ENCODE peak calls at places on chromosomes 11 and 22, in nine cellular contexts. One of them, this sample, is unnamed.

GRCh38 chr22:37601540-37602442 is 6.8 kb upstream of the GGA1 start:
- DNase-seq in activated T-helper 2 cell treated with anti-CD3 and anti-CD28 coated beads, Interferon-gamma antibody, Interleukin-2, Interleukin-4, amounts not matched to agents 10 μg/mL and 5 μg/mL and 100 μg/mL, durations not matched to agents 14 hours and 24 hours and 36 hours: no peak
- DNase-seq in iPS-NIHi11: peak; percentile 86
- DNase-seq in ELR: peak; percentile 65
- DNase-seq in activated CD4-positive, alpha-beta T cell treated with anti-CD3 and anti-CD28 coated beads for 48 hours: no peak
- DNase-seq in nucleus accumbens: no peak
- DNase-seq in upper lobe of right lung: no peak
- DNase-seq in occipital lobe: no peak
- DNase-seq in right cardiac atrium: no peak
- DNase-seq in this sample: no peak

GRCh38 chr22:41491379-41492100 is 22.6 kb downstream of the ACO2 start:
- DNase-seq in activated CD4-positive, alpha-beta T cell treated with anti-CD3 and anti-CD28 coated beads for 48 hours: no peak
- DNase-seq in nucleus accumbens: no peak
- DNase-seq in upper lobe of right lung: no peak
- DNase-seq in occipital lobe: no peak
- DNase-seq in right cardiac atrium: no peak
- DNase-seq in iPS-NIHi11: no peak
- DNase-seq in activated T-helper 2 cell treated with anti-CD3 and anti-CD28 coated beads, Interferon-gamma antibody, Interleukin-2, Interleukin-4, amounts not matched to agents 10 μg/mL and 5 μg/mL and 100 μg/mL, durations not matched to agents 14 hours and 24 hours and 36 hours: no peak
- DNase-seq in ELR: no peak
- DNase-seq in this sample: no peak

GRCh38 chr22:19407649-19408606 is 23.6 kb downstream of the HIRA start:
- DNase-seq in activated T-helper 2 cell treated with anti-CD3 and anti-CD28 coated beads, Interferon-gamma antibody, Interleukin-2, Interleukin-4, amounts not matched to agents 10 μg/mL and 5 μg/mL and 100 μg/mL, durations not matched to agents 14 hours and 24 hours and 36 hours: no peak
- DNase-seq in activated CD4-positive, alpha-beta T cell treated with anti-CD3 and anti-CD28 coated beads for 48 hours: no peak
- DNase-seq in right cardiac atrium: peak; percentile 60
- DNase-seq in iPS-NIHi11: no peak
- DNase-seq in upper lobe of right lung: no peak
- DNase-seq in nucleus accumbens: no peak
- DNase-seq in occipital lobe: no peak
- DNase-seq in ELR: no peak
- DNase-seq in this sample: no peak

GRCh38 chr11:124897681-124898680 is at the start of gene ROBO4:
- DNase-seq in right cardiac atrium: peak; percentile 88
- DNase-seq in iPS-NIHi11: no peak
- DNase-seq in upper lobe of right lung: no peak
- DNase-seq in occipital lobe: no peak
- DNase-seq in activated CD4-positive, alpha-beta T cell treated with anti-CD3 and anti-CD28 coated beads for 48 hours: no peak
- DNase-seq in nucleus accumbens: no peak
- DNase-seq in ELR: peak; percentile 96
- DNase-seq in activated T-helper 2 cell treated with anti-CD3 and anti-CD28 coated beads, Interferon-gamma antibody, Interleukin-2, Interleukin-4, amounts not matched to agents 10 μg/mL and 5 μg/mL and 100 μg/mL, durations not matched to agents 14 hours and 24 hours and 36 hours: no peak
- DNase-seq in this sample: peak; percentile 93

GRCh38 chr11:32584921-32585320 is 1.3 kb downstream of the EIF3M start:
- DNase-seq in activated CD4-positive, alpha-beta T cell treated with anti-CD3 and anti-CD28 coated beads for 48 hours: no peak
- DNase-seq in ELR: peak; percentile 20
- DNase-seq in nucleus accumbens: no peak
- DNase-seq in upper lobe of right lung: no peak
- DNase-seq in iPS-NIHi11: peak; percentile 15
- DNase-seq in occipital lobe: no peak
- DNase-seq in right cardiac atrium: no peak
- DNase-seq in activated T-helper 2 cell treated with anti-CD3 and anti-CD28 coated beads, Interferon-gamma antibody, Interleukin-2, Interleukin-4, amounts not matched to agents 10 μg/mL and 5 μg/mL and 100 μg/mL, durations not matched to agents 14 hours and 24 hours and 36 hours: no peak
- DNase-seq in this sample: no peak

GRCh38 chr22:50173221-50173982 is 2.9 kb downstream of the PANX2 start:
- DNase-seq in nucleus accumbens: no peak
- DNase-seq in upper lobe of right lung: no peak
- DNase-seq in iPS-NIHi11: no peak
- DNase-seq in right cardiac atrium: peak; percentile 50
- DNase-seq in activated T-helper 2 cell treated with anti-CD3 and anti-CD28 coated beads, Interferon-gamma antibody, Interleukin-2, Interleukin-4, amounts not matched to agents 10 μg/mL and 5 μg/mL and 100 μg/mL, durations not matched to agents 14 hours and 24 hours and 36 hours: no peak
- DNase-seq in activated CD4-positive, alpha-beta T cell treated with anti-CD3 and anti-CD28 coated beads for 48 hours: no peak
- DNase-seq in occipital lobe: no peak
- DNase-seq in ELR: no peak
- DNase-seq in this sample: no peak

GRCh38 chr11:1072116-1072820 is 2.4 kb upstream of the MUC2 start:
- DNase-seq in upper lobe of right lung: peak; percentile 56
- DNase-seq in ELR: peak; percentile 68
- DNase-seq in occipital lobe: peak; percentile 41
- DNase-seq in activated CD4-positive, alpha-beta T cell treated with anti-CD3 and anti-CD28 coated beads for 48 hours: no peak
- DNase-seq in activated T-helper 2 cell treated with anti-CD3 and anti-CD28 coated beads, Interferon-gamma antibody, Interleukin-2, Interleukin-4, amounts not matched to agents 10 μg/mL and 5 μg/mL and 100 μg/mL, durations not matched to agents 14 hours and 24 hours and 36 hours: no peak
- DNase-seq in right cardiac atrium: peak; percentile 52
- DNase-seq in iPS-NIHi11: no peak
- DNase-seq in nucleus accumbens: no peak
- DNase-seq in this sample: peak; percentile 94

GRCh38 chr22:30754971-30755759 is 60.5 kb downstream of the OSBP2 start:
- DNase-seq in upper lobe of right lung: no peak
- DNase-seq in activated CD4-positive, alpha-beta T cell treated with anti-CD3 and anti-CD28 coated beads for 48 hours: peak; percentile 72
- DNase-seq in activated T-helper 2 cell treated with anti-CD3 and anti-CD28 coated beads, Interferon-gamma antibody, Interleukin-2, Interleukin-4, amounts not matched to agents 10 μg/mL and 5 μg/mL and 100 μg/mL, durations not matched to agents 14 hours and 24 hours and 36 hours: peak; percentile 37
- DNase-seq in ELR: peak; percentile 86
- DNase-seq in iPS-NIHi11: peak; percentile 86
- DNase-seq in occipital lobe: peak; percentile 31
- DNase-seq in right cardiac atrium: peak; percentile 60
- DNase-seq in nucleus accumbens: no peak
- DNase-seq in this sample: peak; percentile 59

GRCh38 chr11:3359092-3359824 is 19.7 kb downstream of the ZNF195 start:
- DNase-seq in iPS-NIHi11: no peak
- DNase-seq in activated T-helper 2 cell treated with anti-CD3 and anti-CD28 coated beads, Interferon-gamma antibody, Interleukin-2, Interleukin-4, amounts not matched to agents 10 μg/mL and 5 μg/mL and 100 μg/mL, durations not matched to agents 14 hours and 24 hours and 36 hours: no peak
- DNase-seq in upper lobe of right lung: no peak
- DNase-seq in nucleus accumbens: no peak
- DNase-seq in right cardiac atrium: no peak
- DNase-seq in occipital lobe: no peak
- DNase-seq in ELR: no peak
- DNase-seq in activated CD4-positive, alpha-beta T cell treated with anti-CD3 and anti-CD28 coated beads for 48 hours: no peak
- DNase-seq in this sample: no peak

GRCh38 chr11:27700351-27701261 is at the start of gene BDNF:
- DNase-seq in upper lobe of right lung: peak; percentile 65
- DNase-seq in activated T-helper 2 cell treated with anti-CD3 and anti-CD28 coated beads, Interferon-gamma antibody, Interleukin-2, Interleukin-4, amounts not matched to agents 10 μg/mL and 5 μg/mL and 100 μg/mL, durations not matched to agents 14 hours and 24 hours and 36 hours: no peak
- DNase-seq in ELR: peak; percentile 77
- DNase-seq in activated CD4-positive, alpha-beta T cell treated with anti-CD3 and anti-CD28 coated beads for 48 hours: no peak
- DNase-seq in nucleus accumbens: no peak
- DNase-seq in iPS-NIHi11: peak; percentile 60
- DNase-seq in right cardiac atrium: no peak
- DNase-seq in occipital lobe: no peak
- DNase-seq in this sample: no peak

GRCh38 chr11:111939836-111940604 is 2.9 kb downstream of the DIXDC1 start:
- DNase-seq in activated CD4-positive, alpha-beta T cell treated with anti-CD3 and anti-CD28 coated beads for 48 hours: no peak
- DNase-seq in nucleus accumbens: no peak
- DNase-seq in upper lobe of right lung: no peak
- DNase-seq in iPS-NIHi11: no peak
- DNase-seq in occipital lobe: no peak
- DNase-seq in activated T-helper 2 cell treated with anti-CD3 and anti-CD28 coated beads, Interferon-gamma antibody, Interleukin-2, Interleukin-4, amounts not matched to agents 10 μg/mL and 5 μg/mL and 100 μg/mL, durations not matched to agents 14 hours and 24 hours and 36 hours: no peak
- DNase-seq in right cardiac atrium: no peak
- DNase-seq in ELR: peak; percentile 85
- DNase-seq in this sample: peak; percentile 68

GRCh38 chr22:37157516-37158289 is 8.0 kb upstream of the IL2RB start:
- DNase-seq in upper lobe of right lung: no peak
- DNase-seq in activated T-helper 2 cell treated with anti-CD3 and anti-CD28 coated beads, Interferon-gamma antibody, Interleukin-2, Interleukin-4, amounts not matched to agents 10 μg/mL and 5 μg/mL and 100 μg/mL, durations not matched to agents 14 hours and 24 hours and 36 hours: no peak
- DNase-seq in nucleus accumbens: no peak
- DNase-seq in ELR: peak; percentile 66
- DNase-seq in right cardiac atrium: peak; percentile 42
- DNase-seq in iPS-NIHi11: no peak
- DNase-seq in occipital lobe: no peak
- DNase-seq in activated CD4-positive, alpha-beta T cell treated with anti-CD3 and anti-CD28 coated beads for 48 hours: peak; percentile 62
- DNase-seq in this sample: peak; percentile 58

GRCh38 chr11:110991621-110992355 is 253.7 kb upstream of the POU2AF2 start:
- DNase-seq in activated CD4-positive, alpha-beta T cell treated with anti-CD3 and anti-CD28 coated beads for 48 hours: no peak
- DNase-seq in activated T-helper 2 cell treated with anti-CD3 and anti-CD28 coated beads, Interferon-gamma antibody, Interleukin-2, Interleukin-4, amounts not matched to agents 10 μg/mL and 5 μg/mL and 100 μg/mL, durations not matched to agents 14 hours and 24 hours and 36 hours: no peak
- DNase-seq in iPS-NIHi11: no peak
- DNase-seq in right cardiac atrium: peak; percentile 54
- DNase-seq in nucleus accumbens: no peak
- DNase-seq in ELR: no peak
- DNase-seq in upper lobe of right lung: no peak
- DNase-seq in occipital lobe: no peak
- DNase-seq in this sample: no peak

GRCh38 chr22:35324762-35325161 is 25.1 kb downstream of the TOM1 start:
- DNase-seq in activated T-helper 2 cell treated with anti-CD3 and anti-CD28 coated beads, Interferon-gamma antibody, Interleukin-2, Interleukin-4, amounts not matched to agents 10 μg/mL and 5 μg/mL and 100 μg/mL, durations not matched to agents 14 hours and 24 hours and 36 hours: no peak
- DNase-seq in nucleus accumbens: no peak
- DNase-seq in occipital lobe: no peak
- DNase-seq in activated CD4-positive, alpha-beta T cell treated with anti-CD3 and anti-CD28 coated beads for 48 hours: no peak
- DNase-seq in right cardiac atrium: peak; percentile 41
- DNase-seq in iPS-NIHi11: no peak
- DNase-seq in ELR: no peak
- DNase-seq in upper lobe of right lung: no peak
- DNase-seq in this sample: no peak

GRCh38 chr11:26227311-26227710 is 104.6 kb upstream of the ANO3 start:
- DNase-seq in ELR: peak; percentile 91
- DNase-seq in iPS-NIHi11: no peak
- DNase-seq in occipital lobe: no peak
- DNase-seq in right cardiac atrium: no peak
- DNase-seq in nucleus accumbens: no peak
- DNase-seq in activated T-helper 2 cell treated with anti-CD3 and anti-CD28 coated beads, Interferon-gamma antibody, Interleukin-2, Interleukin-4, amounts not matched to agents 10 μg/mL and 5 μg/mL and 100 μg/mL, durations not matched to agents 14 hours and 24 hours and 36 hours: no peak
- DNase-seq in activated CD4-positive, alpha-beta T cell treated with anti-CD3 and anti-CD28 coated beads for 48 hours: no peak
- DNase-seq in upper lobe of right lung: no peak
- DNase-seq in this sample: peak; percentile 5

GRCh38 chr11:70471254-70471653 is 72.9 kb downstream of the CTTN start:
- DNase-seq in activated T-helper 2 cell treated with anti-CD3 and anti-CD28 coated beads, Interferon-gamma antibody, Interleukin-2, Interleukin-4, amounts not matched to agents 10 μg/mL and 5 μg/mL and 100 μg/mL, durations not matched to agents 14 hours and 24 hours and 36 hours: no peak
- DNase-seq in nucleus accumbens: no peak
- DNase-seq in activated CD4-positive, alpha-beta T cell treated with anti-CD3 and anti-CD28 coated beads for 48 hours: peak; percentile 37
- DNase-seq in occipital lobe: no peak
- DNase-seq in iPS-NIHi11: peak; percentile 92
- DNase-seq in upper lobe of right lung: peak; percentile 51
- DNase-seq in right cardiac atrium: no peak
- DNase-seq in ELR: peak; percentile 52
- DNase-seq in this sample: peak; percentile 43

GRCh38 chr11:8288166-8288772 is 24.6 kb upstream of the LMO1 start:
- DNase-seq in nucleus accumbens: no peak
- DNase-seq in right cardiac atrium: no peak
- DNase-seq in iPS-NIHi11: no peak
- DNase-seq in activated CD4-positive, alpha-beta T cell treated with anti-CD3 and anti-CD28 coated beads for 48 hours: no peak
- DNase-seq in ELR: no peak
- DNase-seq in upper lobe of right lung: no peak
- DNase-seq in activated T-helper 2 cell treated with anti-CD3 and anti-CD28 coated beads, Interferon-gamma antibody, Interleukin-2, Interleukin-4, amounts not matched to agents 10 μg/mL and 5 μg/mL and 100 μg/mL, durations not matched to agents 14 hours and 24 hours and 36 hours: no peak
- DNase-seq in occipital lobe: no peak
- DNase-seq in this sample: no peak

GRCh38 chr11:119375629-119376196 is 5.8 kb downstream of the USP2 start:
- DNase-seq in occipital lobe: peak; percentile 72
- DNase-seq in activated CD4-positive, alpha-beta T cell treated with anti-CD3 and anti-CD28 coated beads for 48 hours: no peak
- DNase-seq in ELR: peak; percentile 35
- DNase-seq in iPS-NIHi11: no peak
- DNase-seq in right cardiac atrium: peak; percentile 90
- DNase-seq in nucleus accumbens: peak; percentile 87
- DNase-seq in upper lobe of right lung: peak; percentile 67
- DNase-seq in activated T-helper 2 cell treated with anti-CD3 and anti-CD28 coated beads, Interferon-gamma antibody, Interleukin-2, Interleukin-4, amounts not matched to agents 10 μg/mL and 5 μg/mL and 100 μg/mL, durations not matched to agents 14 hours and 24 hours and 36 hours: no peak
- DNase-seq in this sample: no peak

GRCh38 chr22:28997342-28997741 is 64.3 kb downstream of the C22orf31 start:
- DNase-seq in activated CD4-positive, alpha-beta T cell treated with anti-CD3 and anti-CD28 coated beads for 48 hours: no peak
- DNase-seq in right cardiac atrium: no peak
- DNase-seq in upper lobe of right lung: no peak
- DNase-seq in nucleus accumbens: no peak
- DNase-seq in activated T-helper 2 cell treated with anti-CD3 and anti-CD28 coated beads, Interferon-gamma antibody, Interleukin-2, Interleukin-4, amounts not matched to agents 10 μg/mL and 5 μg/mL and 100 μg/mL, durations not matched to agents 14 hours and 24 hours and 36 hours: no peak
- DNase-seq in iPS-NIHi11: no peak
- DNase-seq in ELR: no peak
- DNase-seq in occipital lobe: no peak
- DNase-seq in this sample: no peak

GRCh38 chr11:46291441-46292143 is 14.1 kb downstream of the CREB3L1 start:
- DNase-seq in right cardiac atrium: peak; percentile 87
- DNase-seq in activated CD4-positive, alpha-beta T cell treated with anti-CD3 and anti-CD28 coated beads for 48 hours: no peak
- DNase-seq in ELR: peak; percentile 87
- DNase-seq in activated T-helper 2 cell treated with anti-CD3 and anti-CD28 coated beads, Interferon-gamma antibody, Interleukin-2, Interleukin-4, amounts not matched to agents 10 μg/mL and 5 μg/mL and 100 μg/mL, durations not matched to agents 14 hours and 24 hours and 36 hours: no peak
- DNase-seq in occipital lobe: no peak
- DNase-seq in upper lobe of right lung: no peak
- DNase-seq in iPS-NIHi11: no peak
- DNase-seq in nucleus accumbens: no peak
- DNase-seq in this sample: peak; percentile 71

GRCh38 chr22:23856721-23857605 is 712 bp upstream of the SLC2A11 start:
- DNase-seq in nucleus accumbens: peak; percentile 53
- DNase-seq in iPS-NIHi11: peak; percentile 37
- DNase-seq in activated CD4-positive, alpha-beta T cell treated with anti-CD3 and anti-CD28 coated beads for 48 hours: peak; percentile 27
- DNase-seq in occipital lobe: peak; percentile 42
- DNase-seq in ELR: peak; percentile 74
- DNase-seq in right cardiac atrium: peak; percentile 74
- DNase-seq in activated T-helper 2 cell treated with anti-CD3 and anti-CD28 coated beads, Interferon-gamma antibody, Interleukin-2, Interleukin-4, amounts not matched to agents 10 μg/mL and 5 μg/mL and 100 μg/mL, durations not matched to agents 14 hours and 24 hours and 36 hours: no peak
- DNase-seq in upper lobe of right lung: peak; percentile 77
- DNase-seq in this sample: no peak

GRCh38 chr11:9506489-9507343 is 45.9 kb downstream of the ZNF143 start:
- DNase-seq in right cardiac atrium: peak; percentile 87
- DNase-seq in activated CD4-positive, alpha-beta T cell treated with anti-CD3 and anti-CD28 coated beads for 48 hours: peak; percentile 84
- DNase-seq in upper lobe of right lung: no peak
- DNase-seq in ELR: peak; percentile 83
- DNase-seq in iPS-NIHi11: peak; percentile 82
- DNase-seq in occipital lobe: peak; percentile 13
- DNase-seq in activated T-helper 2 cell treated with anti-CD3 and anti-CD28 coated beads, Interferon-gamma antibody, Interleukin-2, Interleukin-4, amounts not matched to agents 10 μg/mL and 5 μg/mL and 100 μg/mL, durations not matched to agents 14 hours and 24 hours and 36 hours: peak; percentile 58
- DNase-seq in nucleus accumbens: peak; percentile 20
- DNase-seq in this sample: peak; percentile 73

GRCh38 chr11:2453436-2453835 is 8.6 kb downstream of the KCNQ1 start:
- DNase-seq in right cardiac atrium: no peak
- DNase-seq in nucleus accumbens: no peak
- DNase-seq in activated T-helper 2 cell treated with anti-CD3 and anti-CD28 coated beads, Interferon-gamma antibody, Interleukin-2, Interleukin-4, amounts not matched to agents 10 μg/mL and 5 μg/mL and 100 μg/mL, durations not matched to agents 14 hours and 24 hours and 36 hours: no peak
- DNase-seq in iPS-NIHi11: no peak
- DNase-seq in activated CD4-positive, alpha-beta T cell treated with anti-CD3 and anti-CD28 coated beads for 48 hours: no peak
- DNase-seq in occipital lobe: no peak
- DNase-seq in ELR: no peak
- DNase-seq in upper lobe of right lung: no peak
- DNase-seq in this sample: no peak

GRCh38 chr11:46738887-46739286 is 19.9 kb downstream of the F2 start:
- DNase-seq in upper lobe of right lung: no peak
- DNase-seq in activated T-helper 2 cell treated with anti-CD3 and anti-CD28 coated beads, Interferon-gamma antibody, Interleukin-2, Interleukin-4, amounts not matched to agents 10 μg/mL and 5 μg/mL and 100 μg/mL, durations not matched to agents 14 hours and 24 hours and 36 hours: no peak
- DNase-seq in right cardiac atrium: no peak
- DNase-seq in occipital lobe: no peak
- DNase-seq in iPS-NIHi11: peak; percentile 25
- DNase-seq in nucleus accumbens: no peak
- DNase-seq in activated CD4-positive, alpha-beta T cell treated with anti-CD3 and anti-CD28 coated beads for 48 hours: no peak
- DNase-seq in ELR: no peak
- DNase-seq in this sample: no peak

GRCh38 chr11:59145534-59145933 is 2.9 kb downstream of the FAM111A start:
- DNase-seq in activated T-helper 2 cell treated with anti-CD3 and anti-CD28 coated beads, Interferon-gamma antibody, Interleukin-2, Interleukin-4, amounts not matched to agents 10 μg/mL and 5 μg/mL and 100 μg/mL, durations not matched to agents 14 hours and 24 hours and 36 hours: no peak
- DNase-seq in occipital lobe: no peak
- DNase-seq in right cardiac atrium: no peak
- DNase-seq in nucleus accumbens: no peak
- DNase-seq in upper lobe of right lung: no peak
- DNase-seq in ELR: peak; percentile 45
- DNase-seq in iPS-NIHi11: no peak
- DNase-seq in activated CD4-positive, alpha-beta T cell treated with anti-CD3 and anti-CD28 coated beads for 48 hours: no peak
- DNase-seq in this sample: no peak

GRCh38 chr11:61090092-61090491 is 12.2 kb upstream of the CD5 start:
- DNase-seq in activated T-helper 2 cell treated with anti-CD3 and anti-CD28 coated beads, Interferon-gamma antibody, Interleukin-2, Interleukin-4, amounts not matched to agents 10 μg/mL and 5 μg/mL and 100 μg/mL, durations not matched to agents 14 hours and 24 hours and 36 hours: no peak
- DNase-seq in activated CD4-positive, alpha-beta T cell treated with anti-CD3 and anti-CD28 coated beads for 48 hours: no peak
- DNase-seq in occipital lobe: no peak
- DNase-seq in iPS-NIHi11: no peak
- DNase-seq in upper lobe of right lung: no peak
- DNase-seq in nucleus accumbens: no peak
- DNase-seq in right cardiac atrium: no peak
- DNase-seq in ELR: no peak
- DNase-seq in this sample: no peak

GRCh38 chr11:15938362-15938725 is 418.0 kb downstream of the SOX6 start:
- DNase-seq in ELR: no peak
- DNase-seq in right cardiac atrium: no peak
- DNase-seq in occipital lobe: no peak
- DNase-seq in upper lobe of right lung: no peak
- DNase-seq in nucleus accumbens: no peak
- DNase-seq in iPS-NIHi11: no peak
- DNase-seq in activated T-helper 2 cell treated with anti-CD3 and anti-CD28 coated beads, Interferon-gamma antibody, Interleukin-2, Interleukin-4, amounts not matched to agents 10 μg/mL and 5 μg/mL and 100 μg/mL, durations not matched to agents 14 hours and 24 hours and 36 hours: no peak
- DNase-seq in activated CD4-positive, alpha-beta T cell treated with anti-CD3 and anti-CD28 coated beads for 48 hours: no peak
- DNase-seq in this sample: no peak

GRCh38 chr11:97557399-97557798 is 1167.6 kb downstream of the JRKL start:
- DNase-seq in activated T-helper 2 cell treated with anti-CD3 and anti-CD28 coated beads, Interferon-gamma antibody, Interleukin-2, Interleukin-4, amounts not matched to agents 10 μg/mL and 5 μg/mL and 100 μg/mL, durations not matched to agents 14 hours and 24 hours and 36 hours: no peak
- DNase-seq in nucleus accumbens: no peak
- DNase-seq in activated CD4-positive, alpha-beta T cell treated with anti-CD3 and anti-CD28 coated beads for 48 hours: no peak
- DNase-seq in right cardiac atrium: no peak
- DNase-seq in upper lobe of right lung: no peak
- DNase-seq in ELR: peak; percentile 59
- DNase-seq in iPS-NIHi11: no peak
- DNase-seq in occipital lobe: no peak
- DNase-seq in this sample: no peak

GRCh38 chr11:12163181-12163841 is 52.9 kb downstream of the MICAL2 start:
- DNase-seq in activated CD4-positive, alpha-beta T cell treated with anti-CD3 and anti-CD28 coated beads for 48 hours: no peak
- DNase-seq in ELR: peak; percentile 85
- DNase-seq in nucleus accumbens: no peak
- DNase-seq in activated T-helper 2 cell treated with anti-CD3 and anti-CD28 coated beads, Interferon-gamma antibody, Interleukin-2, Interleukin-4, amounts not matched to agents 10 μg/mL and 5 μg/mL and 100 μg/mL, durations not matched to agents 14 hours and 24 hours and 36 hours: no peak
- DNase-seq in iPS-NIHi11: no peak
- DNase-seq in upper lobe of right lung: peak; percentile 55
- DNase-seq in right cardiac atrium: peak; percentile 81
- DNase-seq in occipital lobe: no peak
- DNase-seq in this sample: peak; percentile 85

GRCh38 chr11:108069947-108070346 is 51.4 kb upstream of the ACAT1 start:
- DNase-seq in upper lobe of right lung: no peak
- DNase-seq in occipital lobe: no peak
- DNase-seq in ELR: peak; percentile 56
- DNase-seq in nucleus accumbens: no peak
- DNase-seq in activated T-helper 2 cell treated with anti-CD3 and anti-CD28 coated beads, Interferon-gamma antibody, Interleukin-2, Interleukin-4, amounts not matched to agents 10 μg/mL and 5 μg/mL and 100 μg/mL, durations not matched to agents 14 hours and 24 hours and 36 hours: no peak
- DNase-seq in activated CD4-positive, alpha-beta T cell treated with anti-CD3 and anti-CD28 coated beads for 48 hours: no peak
- DNase-seq in right cardiac atrium: no peak
- DNase-seq in iPS-NIHi11: no peak
- DNase-seq in this sample: no peak

GRCh38 chr11:113554531-113554930 is 79.3 kb upstream of the DRD2 start:
- DNase-seq in activated T-helper 2 cell treated with anti-CD3 and anti-CD28 coated beads, Interferon-gamma antibody, Interleukin-2, Interleukin-4, amounts not matched to agents 10 μg/mL and 5 μg/mL and 100 μg/mL, durations not matched to agents 14 hours and 24 hours and 36 hours: no peak
- DNase-seq in occipital lobe: no peak
- DNase-seq in iPS-NIHi11: no peak
- DNase-seq in nucleus accumbens: no peak
- DNase-seq in upper lobe of right lung: no peak
- DNase-seq in right cardiac atrium: no peak
- DNase-seq in ELR: no peak
- DNase-seq in activated CD4-positive, alpha-beta T cell treated with anti-CD3 and anti-CD28 coated beads for 48 hours: no peak
- DNase-seq in this sample: no peak

This sample was measured in A172.